ENCODE peak calls at places on chromosomes 11 and 22, in five cellular contexts. Y is trophoblast cell; L is OCI-LY7; C is activated CD8-positive, alpha-beta memory T cell treated with anti-CD3 and anti-CD28 coated beads, Interleukin-2, amount 50 U/mL, for 4 hours; J is EH. M is an unnamed sample.

GRCh38 chr11:132941761-132942160 is 590.5 kb downstream of the OPCML start:
- DNase-seq in Y (no peak), L (no peak), C (no peak), J (no peak), M (peak)

GRCh38 chr22:31626427-31627150 is 35.4 kb downstream of the PISD start:
- DNase-seq in Y (no peak), L (peak), C (no peak), J (no peak), M (peak)

GRCh38 chr11:45238724-45239123 is 47.4 kb downstream of the SYT13 start:
- DNase-seq in Y (peak), L (no peak), C (no peak), J (peak), M (no peak)

GRCh38 chr11:63937713-63938480 is 905 bp upstream of the NAA40 start:
- DNase-seq in Y (peak), L (peak), C (no peak), J (no peak), M (no peak)

GRCh38 chr22:21849489-21849888 is 18.0 kb downstream of the MAPK1 start:
- DNase-seq in Y (no peak), L (no peak), C (no peak), J (peak), M (no peak)

GRCh38 chr11:47895035-47895434 is 46.9 kb upstream of the NUP160 start:
- DNase-seq in Y (no peak), L (no peak), C (no peak), J (no peak), M (no peak)

GRCh38 chr11:109697140-109697843 is 275.3 kb downstream of the C11orf87 start:
- DNase-seq in Y (peak), L (peak), C (no peak), J (peak), M (peak)

GRCh38 chr11:73325036-73325981 is 17.2 kb downstream of the ARHGEF17 start:
- DNase-seq in Y (peak), L (no peak), C (no peak), J (peak), M (no peak)

GRCh38 chr11:65555693-65556231 is 2.4 kb downstream of the LTBP3 start:
- DNase-seq in Y (peak), L (no peak), C (no peak), J (peak), M (no peak)

GRCh38 chr22:48287031-48287430 is 1524.6 kb downstream of the TBC1D22A start:
- DNase-seq in Y (no peak), L (no peak), C (no peak), J (no peak), M (no peak)

GRCh38 chr11:34052036-34052607 is 591 bp downstream of the CAPRIN1 start:
- DNase-seq in Y (peak), L (peak), C (peak), J (peak), M (peak)